ENCODE peak calls at places on chromosomes 2 and 18, in seven cellular contexts. M is fibroblast of mammary gland, P is psoas muscle, I is fibroblast of the aortic adventitia, Q is cardiac fibroblast, A is astrocyte of the spinal cord, O is tibial artery. S is an unnamed sample.

GRCh38 chr2:195251221-195251620 is 405.8 kb upstream of the SLC39A10 start:
- DNase-seq in Q (no peak), I (no peak), M (no peak), O (no peak), A (no peak), P (no peak), S (no peak)

GRCh38 chr2:232563580-232563979 is 13.1 kb downstream of the EIF4E2 start:
- DNase-seq in P (no peak), I (peak; percentile 28), M (peak; percentile 10), Q (no peak), A (no peak), O (no peak), S (peak; percentile 1)

GRCh38 chr2:24984912-24985311 is 13.2 kb upstream of the DNAJC27 start:
- DNase-seq in I (peak; percentile 39), Q (peak; percentile 60), O (peak; percentile 25), M (peak; percentile 11), P (no peak), A (peak; percentile 45), S (no peak)

GRCh38 chr2:20223345-20224190 is 1.4 kb downstream of the SDC1 start:
- DNase-seq in P (no peak), I (peak; percentile 49), A (peak; percentile 50), O (no peak), M (peak; percentile 29), Q (peak; percentile 55), S (no peak)

GRCh38 chr2:105764059-105764458 is 19.3 kb downstream of the NCK2 start:
- DNase-seq in O (no peak), Q (no peak), I (no peak), P (no peak), A (no peak), M (no peak), S (no peak)

GRCh38 chr18:490024-490366 is 10.5 kb downstream of the COLEC12 start:
- DNase-seq in Q (no peak), P (no peak), O (no peak), I (no peak), A (no peak), M (no peak), S (no peak)

GRCh38 chr2:5479265-5479928 is 212.8 kb upstream of the SOX11 start:
- DNase-seq in P (no peak), I (no peak), A (no peak), Q (no peak), M (no peak), O (no peak), S (no peak)

GRCh38 chr2:161090401-161090800 is 69.8 kb upstream of the TANK start:
- DNase-seq in P (peak; percentile 45), A (no peak), M (no peak), I (peak; percentile 16), O (peak; percentile 27), Q (peak; percentile 51), S (no peak)

GRCh38 chr2:16082276-16082675 is 141.9 kb downstream of the MYCN start:
- DNase-seq in M (no peak), Q (no peak), P (no peak), A (no peak), O (no peak), I (no peak), S (no peak)

GRCh38 chr18:57881818-57882413 is 78.8 kb upstream of the ATP8B1 start:
- DNase-seq in A (peak; percentile 74), I (peak; percentile 88), Q (peak; percentile 88), M (peak; percentile 85), O (peak; percentile 61), P (peak; percentile 59), S (peak; percentile 73)

GRCh38 chr2:227456772-227457171 is 15.2 kb upstream of the AGFG1 start:
- DNase-seq in O (no peak), M (peak; percentile 38), I (no peak), P (no peak), A (no peak), Q (peak; percentile 31), S (no peak)

GRCh38 chr2:191899442-191899841 is 52.6 kb upstream of the CAVIN2 start:
- DNase-seq in P (no peak), O (no peak), I (peak; percentile 88), A (peak; percentile 84), Q (peak; percentile 84), M (peak; percentile 98), S (peak; percentile 62)

GRCh38 chr2:152471499-152471898 is 136.5 kb downstream of the FMNL2 start:
- DNase-seq in O (no peak), Q (no peak), A (no peak), P (no peak), I (no peak), M (no peak), S (no peak)

GRCh38 chr18:12038082-12038660 is 55.5 kb upstream of the ANKRD62 start:
- DNase-seq in P (no peak), I (no peak), O (no peak), A (no peak), Q (peak; percentile 28), M (peak; percentile 43), S (no peak)

GRCh38 chr2:120820885-120821279 is 85.2 kb downstream of the GLI2 start:
- DNase-seq in Q (peak; percentile 62), O (peak; percentile 49), P (peak; percentile 58), A (peak; percentile 77), I (peak; percentile 55), M (peak; percentile 84), S (no peak)

GRCh38 chr2:36812196-36812595 is 115.7 kb downstream of the VIT start:
- DNase-seq in I (no peak), M (peak; percentile 12), A (no peak), O (no peak), Q (no peak), P (no peak), S (no peak)

GRCh38 chr2:65265090-65266045 is 37.7 kb downstream of the ACTR2 start:
- DNase-seq in Q (peak; percentile 92), O (no peak), M (peak; percentile 90), I (peak; percentile 94), A (peak; percentile 83), P (no peak), S (peak; percentile 76)

GRCh38 chr2:113847144-113847543 is 42.7 kb upstream of the ACTR3 start:
- DNase-seq in P (no peak), A (peak; percentile 44), Q (no peak), M (peak; percentile 92), O (no peak), I (peak; percentile 54), S (no peak)

GRCh38 chr18:58674159-58674558 is 2.9 kb downstream of the MALT1 start:
- DNase-seq in A (no peak), I (no peak), P (no peak), Q (no peak), M (no peak), O (no peak), S (no peak)

GRCh38 chr2:142076319-142076718 is 54.5 kb downstream of the LRP1B start:
- DNase-seq in A (no peak), M (no peak), P (no peak), Q (no peak), O (no peak), I (no peak), S (no peak)

GRCh38 chr2:10331033-10331701 is 28.5 kb downstream of the HPCAL1 start:
- DNase-seq in I (peak; percentile 61), O (peak; percentile 40), A (no peak), P (peak; percentile 80), M (peak; percentile 65), Q (peak; percentile 45), S (no peak)

GRCh38 chr2:145190031-145190703 is 670.2 kb upstream of the ZEB2 start:
- DNase-seq in A (no peak), P (no peak), I (peak; percentile 24), M (peak; percentile 25), O (no peak), Q (no peak), S (no peak)

GRCh38 chr2:8543412-8544167 is 138.3 kb upstream of the ID2 start:
- DNase-seq in Q (peak; percentile 85), I (peak; percentile 69), M (peak; percentile 89), A (peak; percentile 86), P (peak; percentile 71), O (peak; percentile 69), S (peak; percentile 24)

GRCh38 chr2:33680906-33681305 is 81.8 kb upstream of the FAM98A start:
- DNase-seq in A (no peak), Q (no peak), M (no peak), I (no peak), O (no peak), P (no peak), S (no peak)

GRCh38 chr2:39024833-39025232 is 96.0 kb downstream of the SOS1 start:
- DNase-seq in I (peak; percentile 13), M (peak; percentile 67), Q (no peak), O (no peak), P (no peak), A (no peak), S (no peak)

GRCh38 chr2:185246717-185247116 is 491.9 kb upstream of the FSIP2 start:
- DNase-seq in I (no peak), Q (no peak), O (no peak), M (no peak), A (no peak), P (no peak), S (no peak)

DNA sequence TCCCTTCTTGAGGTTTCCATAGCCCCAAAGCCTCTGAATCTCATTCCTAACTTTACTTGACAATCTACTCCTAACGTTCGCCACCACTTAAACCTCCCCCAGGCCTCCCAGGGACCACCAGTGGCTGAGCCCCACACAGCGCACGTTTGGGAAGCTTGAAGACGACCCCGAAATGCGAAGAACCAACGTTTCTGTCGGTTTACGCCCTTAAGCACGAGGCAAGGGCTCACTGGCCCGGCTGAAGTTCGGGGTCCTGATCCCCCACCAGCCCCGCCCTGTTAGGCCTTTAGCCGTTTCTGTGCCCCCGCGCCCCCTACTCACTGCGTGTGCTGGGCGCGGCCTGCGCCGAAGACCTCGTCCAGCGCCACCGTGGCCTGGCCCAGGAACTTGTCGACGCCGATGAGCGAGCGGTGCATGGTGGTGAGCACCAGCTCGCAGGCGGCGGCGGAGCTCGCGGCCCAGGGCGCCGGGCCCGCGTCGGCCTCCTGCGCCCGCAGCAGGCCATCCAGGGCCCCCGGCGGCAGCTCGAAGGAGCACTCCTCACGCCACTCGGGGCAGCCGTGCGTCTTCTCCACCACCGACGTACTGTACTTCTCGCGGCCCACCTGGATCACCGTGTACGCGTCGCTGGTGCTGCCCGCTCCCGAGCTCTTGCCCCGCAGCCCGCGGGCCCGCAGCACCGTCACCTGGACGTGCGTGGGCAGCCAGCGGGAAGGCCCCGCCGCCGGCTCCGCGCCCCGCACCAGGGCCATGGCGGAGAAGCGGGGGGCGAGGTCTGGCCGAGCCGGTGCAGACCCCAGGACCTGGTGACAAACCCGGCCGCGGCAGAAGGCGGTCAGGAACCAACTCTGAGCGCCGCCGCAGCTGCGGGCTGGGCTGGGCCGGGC is 479 bp downstream of the RAB11FIP5 start:
- DNase-seq in I (no peak), P (peak; percentile 64), Q (peak; percentile 57), M (peak; percentile 29), O (no peak), A (peak; percentile 36), S (no peak)
- TF ChIP-seq CTCF in I (peak; percentile 1), P (no peak), Q (no peak), M (no peak), O (no peak), A (no peak), S (no peak)

GRCh38 chr2:13884271-13884976 is 748.1 kb upstream of the LRATD1 start:
- DNase-seq in Q (peak; percentile 0), P (no peak), A (no peak), I (peak; percentile 12), O (no peak), M (peak; percentile 5), S (no peak)
- TF ChIP-seq CTCF in Q (no peak), P (no peak), A (no peak), I (no peak), O (no peak), M (no peak), S (no peak)

GRCh38 chr2:200575957-200576356 is 9.9 kb upstream of the AOX1 start:
- DNase-seq in A (peak; percentile 22), I (peak; percentile 51), P (no peak), O (no peak), M (peak; percentile 40), Q (peak; percentile 40), S (no peak)
- TF ChIP-seq CTCF in A (peak; percentile 24), I (peak; percentile 43), P (peak; percentile 20), O (no peak), M (peak; percentile 51), Q (peak; percentile 38), S (peak; percentile 39)

GRCh38 chr2:163838890-163839289 is 103.1 kb upstream of the FIGN start:
- DNase-seq in M (no peak), A (no peak), Q (no peak), I (no peak), O (no peak), P (no peak), S (no peak)
- TF ChIP-seq CTCF in M (no peak), A (no peak), Q (no peak), I (no peak), O (no peak), P (no peak), S (no peak)

S was measured in AG09319.